ENCODE peak calls at places on chromosomes 13 and 19, in seven cellular contexts. K is left lung, W is tibial nerve, E is body of pancreas, N is PC-3, B is heart left ventricle, Y is psoas muscle. R is an unnamed sample.

GRCh38 chr19:13208964-13209796 is 59.0 kb downstream of the IER2 start:
- DNase-seq in K (no peak), W (no peak), E (no peak), N (no peak), B (no peak), Y (no peak), R (no peak)

GRCh38 chr19:18278521-18279265 is 2.7 kb downstream of the JUND start:
- DNase-seq in K (no peak), W (no peak), E (peak; percentile 36), N (no peak), B (no peak), Y (no peak), R (no peak)

GRCh38 chr13:93118081-93118615 is 108.5 kb upstream of the GPC6 start:
- DNase-seq in K (no peak), W (no peak), E (no peak), N (no peak), B (no peak), Y (no peak), R (no peak)

GRCh38 chr19:54481326-54481930 is 8.3 kb upstream of the CDC42EP5 start:
- DNase-seq in K (no peak), W (no peak), E (no peak), N (peak; percentile 60), B (no peak), Y (no peak), R (no peak)

GRCh38 chr19:511101-511841 is 4.0 kb downstream of the TPGS1 start:
- DNase-seq in K (no peak), W (no peak), E (peak; percentile 52), N (no peak), B (no peak), Y (peak; percentile 65), R (no peak)

GRCh38 chr13:26880741-26881140 is 120.2 kb upstream of the GPR12 start:
- DNase-seq in K (no peak), W (no peak), E (no peak), N (no peak), B (no peak), Y (no peak), R (no peak)

GRCh38 chr13:50197705-50198104 is 182.5 kb downstream of the KCNRG start:
- DNase-seq in K (no peak), W (no peak), E (no peak), N (no peak), B (no peak), Y (no peak), R (no peak)

GRCh38 chr13:83150616-83151307 is 731.5 kb downstream of the SLITRK1 start:
- DNase-seq in K (no peak), W (no peak), E (no peak), N (no peak), B (no peak), Y (no peak), R (no peak)

GRCh38 chr13:113553541-113554332 is 30.8 kb upstream of the TFDP1 start:
- DNase-seq in K (peak; percentile 16), W (no peak), E (no peak), N (no peak), B (no peak), Y (no peak), R (peak; percentile 43)

GRCh38 chr13:99227909-99228688 is 27.4 kb downstream of the UBAC2 start:
- DNase-seq in K (peak; percentile 48), W (no peak), E (peak; percentile 52), N (peak; percentile 14), B (no peak), Y (peak; percentile 72), R (no peak)

GRCh38 chr19:19445911-19446361 is 40.5 kb downstream of the GATAD2A start:
- DNase-seq in K (no peak), W (no peak), E (no peak), N (no peak), B (no peak), Y (no peak), R (no peak)

GRCh38 chr19:19443283-19443682 is 37.8 kb downstream of the GATAD2A start:
- DNase-seq in K (no peak), W (no peak), E (no peak), N (no peak), B (no peak), Y (no peak), R (no peak)

GRCh38 chr19:19444694-19445155 is 39.2 kb downstream of the GATAD2A start:
- DNase-seq in K (no peak), W (no peak), E (no peak), N (peak; percentile 33), B (no peak), Y (no peak), R (no peak)

GRCh38 chr19:19445288-19445687 is 39.8 kb downstream of the GATAD2A start:
- DNase-seq in K (no peak), W (no peak), E (no peak), N (no peak), B (no peak), Y (no peak), R (no peak)

DNA sequence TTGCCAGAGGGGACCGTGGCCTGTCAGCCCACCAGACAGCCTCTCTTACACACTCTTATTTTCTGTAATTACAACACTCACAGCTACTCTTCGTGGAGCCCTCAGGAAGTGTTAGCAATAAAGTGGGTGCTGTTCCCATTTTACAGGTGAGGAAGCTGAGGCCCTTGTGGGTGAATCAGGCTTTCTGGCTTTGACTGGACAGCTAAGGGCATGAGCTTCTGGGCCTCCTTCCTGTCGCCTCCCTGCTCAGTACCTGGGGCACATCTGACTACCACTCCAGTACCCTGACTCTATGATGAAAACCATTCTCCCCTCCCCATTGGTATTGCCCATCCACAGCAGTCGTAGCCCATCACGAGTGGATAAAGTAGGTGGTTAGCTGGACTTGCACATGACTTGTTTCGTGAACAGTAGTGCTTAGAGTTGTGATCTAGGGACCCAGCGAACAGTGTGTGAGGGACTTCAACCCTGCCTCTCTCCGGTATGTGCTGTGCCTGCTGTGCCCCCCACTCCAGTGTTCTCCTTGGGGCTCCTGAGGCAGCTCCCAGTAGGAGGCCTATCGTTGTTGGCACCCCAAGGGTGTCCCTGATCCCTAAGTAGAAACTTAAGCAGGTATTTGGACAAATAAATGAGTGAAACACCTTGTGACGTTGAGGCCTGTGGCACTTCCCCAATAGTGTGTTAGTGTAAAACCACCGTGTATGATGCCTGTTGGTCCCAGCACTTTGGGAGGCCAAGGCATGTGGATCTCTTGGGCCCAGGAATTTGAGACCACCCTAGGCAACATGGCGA is 38.6 kb downstream of the GATAD2A start:
- DNase-seq in K (no peak), W (no peak), E (no peak), N (no peak), B (no peak), Y (no peak), R (no peak)
- H3K4me1 ChIP-seq in K (peaks cover 58% of the 10 kb centered on the region), W (no peaks in the 10 kb centered on the region), E (peaks cover 37% of the 10 kb centered on the region), N (peaks cover 17% of the 10 kb centered on the region), B (no peaks in the 10 kb centered on the region), Y (peaks cover 22% of the 10 kb centered on the region), R (peaks cover 2% of the 10 kb centered on the region)

DNA sequence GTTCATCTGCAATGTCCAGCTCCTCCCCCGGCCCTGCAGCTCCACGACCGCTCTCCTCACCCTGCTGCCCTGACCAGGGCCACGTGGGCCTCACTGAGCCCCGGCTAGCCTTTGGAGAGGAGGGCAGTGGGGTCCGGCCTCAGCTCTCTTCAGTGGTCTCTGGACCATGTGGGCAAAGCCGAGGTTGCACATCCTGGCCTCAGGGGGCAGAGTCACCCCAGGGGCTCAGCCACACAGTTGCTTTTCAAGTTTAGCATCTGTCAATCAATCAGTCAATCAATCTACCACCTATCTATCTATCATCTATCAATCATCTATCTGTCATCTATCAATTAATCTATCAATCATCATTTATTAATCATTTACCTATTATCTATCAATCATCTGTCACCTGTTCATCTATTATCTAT is 3.0 kb upstream of the DIRAS1 start:
- DNase-seq in K (no peak), W (no peak), E (no peak), N (no peak), B (peak; percentile 25), Y (no peak), R (no peak)
- TF ChIP-seq CTCF in K (no peak), W (no peak), E (no peak), N (no peak), B (no peak), Y (no peak), R (no peak)

GRCh38 chr19:57403737-57404537 is 7.0 kb upstream of the ZNF17 start:
- DNase-seq in K (no peak), W (no peak), E (no peak), N (no peak), B (no peak), Y (no peak), R (no peak)

GRCh38 chr19:57395710-57396109 is 6.1 kb downstream of the ZNF548 start:
- DNase-seq in K (no peak), W (no peak), E (no peak), N (no peak), B (no peak), Y (no peak), R (no peak)

GRCh38 chr19:57398868-57399267 is 9.2 kb downstream of the ZNF548 start:
- DNase-seq in K (no peak), W (no peak), E (no peak), N (no peak), B (no peak), Y (no peak), R (no peak)
- H3K9me3 ChIP-seq in K (peaks cover 61% of the 10 kb centered on the region), W (peaks cover 99% of the 10 kb centered on the region), E (no peaks in the 10 kb centered on the region), N (peaks cover 19% of the 10 kb centered on the region), B (peaks cover 37% of the 10 kb centered on the region), Y (peaks cover 46% of the 10 kb centered on the region), R (no peaks in the 10 kb centered on the region)

GRCh38 chr19:49854861-49855263 is 3.9 kb downstream of the PTOV1 start:
- DNase-seq in K (no peak), W (no peak), E (no peak), N (no peak), B (no peak), Y (peak; percentile 42), R (no peak)

GRCh38 chr19:49856574-49857021 is 5.6 kb downstream of the PTOV1 start:
- DNase-seq in K (no peak), W (no peak), E (no peak), N (no peak), B (no peak), Y (peak; percentile 52), R (no peak)

GRCh38 chr19:49855277-49855675 is 4.3 kb downstream of the PTOV1 start:
- DNase-seq in K (no peak), W (no peak), E (no peak), N (no peak), B (no peak), Y (peak; percentile 47), R (no peak)

GRCh38 chr19:49857061-49857833 is 6.3 kb downstream of the PTOV1 start:
- DNase-seq in K (no peak), W (no peak), E (peak; percentile 6), N (no peak), B (no peak), Y (peak; percentile 48), R (no peak)

DNA sequence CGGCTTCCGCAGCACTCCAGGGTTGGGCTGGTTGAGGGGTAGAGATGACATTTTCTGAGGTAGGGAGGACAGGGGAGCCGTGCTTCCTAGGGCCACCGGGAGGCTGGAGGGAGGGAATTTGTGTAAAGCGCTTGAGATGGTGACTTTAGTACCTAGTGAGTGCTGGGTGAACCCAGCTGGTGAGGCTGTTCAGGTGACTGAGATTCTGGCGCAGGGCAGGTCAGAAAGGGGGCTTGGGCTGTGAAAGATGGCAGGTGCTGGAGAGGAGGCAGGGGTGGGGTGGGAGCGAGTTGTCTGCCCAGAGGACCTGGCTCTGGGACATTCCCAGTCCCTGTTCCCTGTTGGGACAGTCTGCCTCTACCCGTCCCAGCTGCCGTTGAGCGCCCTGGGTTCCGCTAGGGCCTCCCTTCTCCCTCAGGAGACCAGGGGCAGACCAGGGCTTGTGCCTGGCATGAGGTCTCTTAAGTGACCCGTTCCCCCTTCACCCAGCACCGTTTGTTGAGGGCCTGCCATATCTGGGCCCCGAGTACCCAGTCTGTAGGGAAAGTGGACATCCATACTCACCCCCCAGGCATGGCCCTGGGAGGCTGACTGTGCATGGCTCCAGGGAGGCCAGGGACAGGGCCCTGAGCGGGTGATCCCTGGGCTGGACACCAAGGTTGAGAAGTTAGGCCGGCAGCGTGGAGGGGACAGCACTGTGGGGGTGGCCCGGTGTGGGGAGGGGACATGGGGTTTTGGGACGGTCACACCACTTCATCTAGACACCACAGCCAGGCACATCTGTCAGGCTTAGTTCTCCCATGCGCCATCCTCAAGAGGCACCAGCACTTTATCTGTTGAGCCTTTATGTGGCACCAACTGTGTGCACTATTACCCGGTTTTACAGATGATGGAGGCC is 5.0 kb downstream of the PTOV1 start:
- DNase-seq in K (no peak), W (no peak), E (no peak), N (peak; percentile 24), B (no peak), Y (no peak), R (no peak)
- H3K4me1 ChIP-seq in K (peaks cover 23% of the 10 kb centered on the region), W (no peaks in the 10 kb centered on the region), E (peaks cover 28% of the 10 kb centered on the region), N (peaks cover 12% of the 10 kb centered on the region), B (peaks cover 3% of the 10 kb centered on the region), Y (peaks cover 21% of the 10 kb centered on the region), R (peaks cover 9% of the 10 kb centered on the region)